ENCODE peak calls at places on chromosomes 3 and 15, in eight cellular contexts. P, X, J, R, C, D, N and F are unnamed samples.

GRCh38 chr3:53137835-53138446 is 7.7 kb upstream of the RFT1 start:
- DNase-seq in P (no peak), X (peak), J (no peak), R (no peak), C (no peak), D (peak), N (peak), F (no peak)

GRCh38 chr3:125431391-125431790 is 56.3 kb upstream of the ZNF148 start:
- DNase-seq in P (no peak), X (peak), J (no peak), R (no peak), C (no peak), D (peak), N (no peak), F (no peak)

GRCh38 chr3:78823434-78823833 is 944.4 kb downstream of the ROBO1 start:
- DNase-seq in P (no peak), X (no peak), J (no peak), R (no peak), C (no peak), D (no peak), N (no peak), F (no peak)

GRCh38 chr3:152097120-152097519 is 171.6 kb upstream of the MBNL1 start:
- DNase-seq in P (no peak), X (no peak), J (no peak), R (no peak), C (no peak), D (no peak), N (peak), F (no peak)

GRCh38 chr3:41362638-41363559 is 163.6 kb downstream of the CTNNB1 start:
- DNase-seq in P (no peak), X (peak), J (no peak), R (no peak), C (no peak), D (no peak), N (peak), F (no peak)

GRCh38 chr3:133745981-133746721 is at the start of gene TF:
- DNase-seq in P (no peak), X (peak), J (peak), R (no peak), C (no peak), D (no peak), N (no peak), F (no peak)

GRCh38 chr3:49607796-49608195 is 53.5 kb downstream of the BSN start:
- DNase-seq in P (peak), X (no peak), J (no peak), R (no peak), C (no peak), D (no peak), N (no peak), F (no peak)

GRCh38 chr3:140219923-140220452 is 285.0 kb downstream of the CLSTN2 start:
- DNase-seq in P (no peak), X (no peak), J (no peak), R (no peak), C (no peak), D (no peak), N (no peak), F (no peak)

GRCh38 chr3:137866001-137866400 is 101.9 kb downstream of the SOX14 start:
- DNase-seq in P (no peak), X (no peak), J (no peak), R (no peak), C (no peak), D (no peak), N (no peak), F (no peak)

GRCh38 chr15:74784854-74785715 is 3.2 kb downstream of the CSK start:
- DNase-seq in P (no peak), X (no peak), J (no peak), R (no peak), C (no peak), D (no peak), N (no peak), F (no peak)